ENCODE peak calls at places on chromosomes 7 and 10, in ten cellular contexts. One of them, this sample, is unnamed.

GRCh38 chr7:18294408-18294807 is 201.1 kb upstream of the HDAC9 start:
- DNase-seq in HuH-7: no peak
- DNase-seq in posterior vena cava: no peak
- DNase-seq in stimulated activated CD4-positive, alpha-beta T cell treated with anti-CD3 and anti-CD28 coated beads, TNF-alpha, amount 100 ng/mL, for 4 hours: no peak
- DNase-seq in CD4-positive, alpha-beta T cell: no peak
- DNase-seq in endothelial cell: no peak
- DNase-seq in NCI-H345: no peak
- DNase-seq in CD8-positive, alpha-beta T cell: no peak
- DNase-seq in effector memory CD4-positive, alpha-beta T cell: no peak
- DNase-seq in fibroblast of mammary gland: no peak
- DNase-seq in this sample: no peak

GRCh38 chr10:8150401-8150905 is 96.0 kb downstream of the GATA3 start:
- DNase-seq in CD4-positive, alpha-beta T cell: no peak
- DNase-seq in effector memory CD4-positive, alpha-beta T cell: no peak
- DNase-seq in fibroblast of mammary gland: no peak
- DNase-seq in NCI-H345: no peak
- DNase-seq in posterior vena cava: no peak
- DNase-seq in endothelial cell: no peak
- DNase-seq in CD8-positive, alpha-beta T cell: no peak
- DNase-seq in stimulated activated CD4-positive, alpha-beta T cell treated with anti-CD3 and anti-CD28 coated beads, TNF-alpha, amount 100 ng/mL, for 4 hours: no peak
- DNase-seq in HuH-7: no peak
- DNase-seq in this sample: no peak

GRCh38 chr10:76922666-76923065 is 714.9 kb downstream of the KCNMA1 start:
- DNase-seq in CD8-positive, alpha-beta T cell: no peak
- DNase-seq in CD4-positive, alpha-beta T cell: no peak
- DNase-seq in fibroblast of mammary gland: peak; percentile 6
- DNase-seq in stimulated activated CD4-positive, alpha-beta T cell treated with anti-CD3 and anti-CD28 coated beads, TNF-alpha, amount 100 ng/mL, for 4 hours: no peak
- DNase-seq in effector memory CD4-positive, alpha-beta T cell: no peak
- DNase-seq in NCI-H345: no peak
- DNase-seq in HuH-7: no peak
- DNase-seq in posterior vena cava: no peak
- DNase-seq in endothelial cell: no peak
- DNase-seq in this sample: no peak

GRCh38 chr7:106848851-106849442 is 16.1 kb upstream of the PIK3CG start:
- DNase-seq in CD8-positive, alpha-beta T cell: no peak
- DNase-seq in HuH-7: no peak
- DNase-seq in CD4-positive, alpha-beta T cell: no peak
- DNase-seq in stimulated activated CD4-positive, alpha-beta T cell treated with anti-CD3 and anti-CD28 coated beads, TNF-alpha, amount 100 ng/mL, for 4 hours: no peak
- DNase-seq in effector memory CD4-positive, alpha-beta T cell: no peak
- DNase-seq in endothelial cell: no peak
- DNase-seq in NCI-H345: no peak
- DNase-seq in fibroblast of mammary gland: peak; percentile 84
- DNase-seq in posterior vena cava: no peak
- DNase-seq in this sample: no peak

GRCh38 chr7:44066494-44067063 is 1.2 kb upstream of the PGAM2 start:
- DNase-seq in fibroblast of mammary gland: no peak
- DNase-seq in CD4-positive, alpha-beta T cell: no peak
- DNase-seq in endothelial cell: no peak
- DNase-seq in NCI-H345: no peak
- DNase-seq in posterior vena cava: peak; percentile 82
- DNase-seq in CD8-positive, alpha-beta T cell: no peak
- DNase-seq in stimulated activated CD4-positive, alpha-beta T cell treated with anti-CD3 and anti-CD28 coated beads, TNF-alpha, amount 100 ng/mL, for 4 hours: no peak
- DNase-seq in effector memory CD4-positive, alpha-beta T cell: no peak
- DNase-seq in HuH-7: no peak
- DNase-seq in this sample: no peak

GRCh38 chr7:116421298-116421697 is 78.2 kb upstream of the CAV2 start:
- DNase-seq in NCI-H345: no peak
- DNase-seq in endothelial cell: no peak
- DNase-seq in CD4-positive, alpha-beta T cell: no peak
- DNase-seq in HuH-7: no peak
- DNase-seq in posterior vena cava: no peak
- DNase-seq in stimulated activated CD4-positive, alpha-beta T cell treated with anti-CD3 and anti-CD28 coated beads, TNF-alpha, amount 100 ng/mL, for 4 hours: no peak
- DNase-seq in fibroblast of mammary gland: no peak
- DNase-seq in effector memory CD4-positive, alpha-beta T cell: no peak
- DNase-seq in CD8-positive, alpha-beta T cell: no peak
- DNase-seq in this sample: no peak

GRCh38 chr10:70565556-70566514 is 36.7 kb downstream of the PRF1 start:
- DNase-seq in NCI-H345: no peak
- DNase-seq in posterior vena cava: no peak
- DNase-seq in HuH-7: no peak
- DNase-seq in fibroblast of mammary gland: no peak
- DNase-seq in CD8-positive, alpha-beta T cell: no peak
- DNase-seq in CD4-positive, alpha-beta T cell: no peak
- DNase-seq in effector memory CD4-positive, alpha-beta T cell: no peak
- DNase-seq in endothelial cell: no peak
- DNase-seq in stimulated activated CD4-positive, alpha-beta T cell treated with anti-CD3 and anti-CD28 coated beads, TNF-alpha, amount 100 ng/mL, for 4 hours: no peak
- DNase-seq in this sample: no peak

GRCh38 chr10:59839576-59839975 is 66.8 kb downstream of the CCDC6 start:
- DNase-seq in NCI-H345: no peak
- DNase-seq in CD8-positive, alpha-beta T cell: no peak
- DNase-seq in CD4-positive, alpha-beta T cell: no peak
- DNase-seq in stimulated activated CD4-positive, alpha-beta T cell treated with anti-CD3 and anti-CD28 coated beads, TNF-alpha, amount 100 ng/mL, for 4 hours: no peak
- DNase-seq in endothelial cell: no peak
- DNase-seq in posterior vena cava: no peak
- DNase-seq in fibroblast of mammary gland: peak; percentile 52
- DNase-seq in HuH-7: no peak
- DNase-seq in effector memory CD4-positive, alpha-beta T cell: no peak
- DNase-seq in this sample: no peak

GRCh38 chr10:103806376-103807320 is 48.7 kb downstream of the SH3PXD2A start:
- DNase-seq in effector memory CD4-positive, alpha-beta T cell: no peak
- DNase-seq in posterior vena cava: peak; percentile 29
- DNase-seq in NCI-H345: no peak
- DNase-seq in endothelial cell: no peak
- DNase-seq in stimulated activated CD4-positive, alpha-beta T cell treated with anti-CD3 and anti-CD28 coated beads, TNF-alpha, amount 100 ng/mL, for 4 hours: no peak
- DNase-seq in HuH-7: no peak
- DNase-seq in CD4-positive, alpha-beta T cell: no peak
- DNase-seq in CD8-positive, alpha-beta T cell: no peak
- DNase-seq in fibroblast of mammary gland: no peak
- DNase-seq in this sample: peak; percentile 24